ENCODE peak calls at places on chromosomes 11 and 22, in eight cellular contexts. G, J, E, P, Q, L, S and O are unnamed samples.

GRCh38 chr22:48960576-48960975 is 867.1 kb downstream of the BRD1 start:
- DNase-seq in P (no peak), S (no peak), G (no peak), E (no peak), J (no peak), L (no peak), Q (peak), O (no peak)

GRCh38 chr22:17489101-17489500 is 74.2 kb upstream of the SLC25A18 start:
- DNase-seq in Q (no peak), G (no peak), S (no peak), P (no peak), L (no peak), J (no peak), E (no peak), O (no peak)

GRCh38 chr22:30864441-30865420 is 103.8 kb downstream of the MORC2 start:
- DNase-seq in Q (no peak), G (no peak), E (no peak), P (no peak), S (no peak), J (peak), L (no peak), O (no peak)

GRCh38 chr22:46040471-46041465 is 63.8 kb upstream of the WNT7B start:
- DNase-seq in G (no peak), J (no peak), L (no peak), S (no peak), E (no peak), Q (no peak), P (no peak), O (no peak)

GRCh38 chr11:118918686-118919280 is 6.9 kb downstream of the BCL9L start:
- DNase-seq in Q (no peak), E (no peak), J (no peak), P (no peak), S (no peak), L (no peak), G (no peak), O (no peak)

GRCh38 chr11:11263238-11264030 is 89.6 kb downstream of the CSNK2A3 start:
- DNase-seq in Q (no peak), S (no peak), J (peak), L (no peak), P (no peak), G (no peak), E (no peak), O (no peak)

GRCh38 chr11:92969293-92969633 is 188 bp upstream of the MTNR1B start:
- DNase-seq in G (no peak), E (no peak), J (no peak), P (no peak), Q (no peak), S (no peak), L (no peak), O (no peak)

GRCh38 chr11:97349201-97349600 is 959.4 kb downstream of the JRKL start:
- DNase-seq in E (no peak), G (no peak), P (no peak), S (no peak), Q (no peak), J (no peak), L (no peak), O (no peak)

GRCh38 chr22:47197735-47198500 is 435.5 kb downstream of the TBC1D22A start:
- DNase-seq in S (no peak), Q (peak), G (no peak), E (no peak), P (no peak), L (no peak), J (peak), O (no peak)

GRCh38 chr11:119356349-119357031 is 10.0 kb upstream of the MFRP start:
- DNase-seq in G (peak), J (peak), S (no peak), P (peak), Q (peak), L (peak), E (peak), O (no peak)

GRCh38 chr11:11982975-11983374 is 25.5 kb downstream of the DKK3 start:
- DNase-seq in P (no peak), S (no peak), Q (no peak), J (no peak), G (no peak), E (no peak), L (no peak), O (no peak)

GRCh38 chr11:93822359-93822758 is 28.1 kb downstream of the VSTM5 start:
- DNase-seq in G (no peak), S (no peak), P (no peak), J (no peak), E (no peak), L (no peak), Q (no peak), O (no peak)

GRCh38 chr11:66625041-66625751 is 8.8 kb downstream of the RBM14 start:
- DNase-seq in S (no peak), G (no peak), P (no peak), E (no peak), L (no peak), J (no peak), Q (no peak), O (no peak)

GRCh38 chr11:27081056-27081455 is 40.4 kb downstream of the BBOX1 start:
- DNase-seq in Q (no peak), L (no peak), E (no peak), S (no peak), J (no peak), G (no peak), P (no peak), O (no peak)

GRCh38 chr11:29018631-29019030 is 910.4 kb downstream of the METTL15 start:
- DNase-seq in G (no peak), E (no peak), S (no peak), Q (no peak), P (no peak), L (no peak), J (no peak), O (no peak)

GRCh38 chr22:41021039-41021654 is 70.0 kb downstream of the RBX1 start:
- DNase-seq in L (no peak), E (no peak), G (no peak), P (peak), Q (peak), J (no peak), S (no peak), O (no peak)

GRCh38 chr11:60625262-60625661 is 74.2 kb upstream of the MS4A8 start:
- DNase-seq in Q (peak), J (peak), P (no peak), G (no peak), S (no peak), L (no peak), E (peak), O (no peak)

GRCh38 chr22:48647051-48647450 is 1180.6 kb downstream of the BRD1 start:
- DNase-seq in G (no peak), P (no peak), J (no peak), L (no peak), S (no peak), Q (no peak), E (no peak), O (no peak)

GRCh38 chr11:14114269-14114668 is 151.7 kb downstream of the SPON1 start:
- DNase-seq in E (no peak), P (no peak), S (no peak), Q (no peak), G (no peak), J (no peak), L (no peak), O (no peak)

GRCh38 chr11:122007611-122008071 is 108.4 kb downstream of the BLID start:
- DNase-seq in G (no peak), S (no peak), L (no peak), E (no peak), J (no peak), Q (no peak), P (no peak), O (no peak)

GRCh38 chr22:20080776-20081654 is 974 bp downstream of the DGCR8 start:
- DNase-seq in P (peak), S (no peak), J (peak), L (no peak), Q (peak), E (no peak), G (no peak), O (peak)